ENCODE peak calls at places on chromosome 2, in five cellular contexts. F is psoas muscle, A is MM.1S, H is A549, V is cardiac muscle cell. B is an unnamed sample.

GRCh38 chr2:112646102-112646719 is 472 bp downstream of the SLC20A1 start:
- DNase-seq in F (no peak), A (peak; percentile 55), H (no peak), V (no peak), B (peak; percentile 65)

GRCh38 chr2:217107480-217107879 is 247.6 kb upstream of the TNP1 start:
- DNase-seq in F (no peak), A (no peak), H (no peak), V (no peak), B (no peak)

GRCh38 chr2:44851518-44851917 is 90.0 kb upstream of the SIX3 start:
- DNase-seq in F (no peak), A (no peak), H (no peak), V (no peak), B (no peak)

GRCh38 chr2:129458006-129458405 is 521.5 kb upstream of the RAB6C start:
- DNase-seq in F (no peak), A (no peak), H (no peak), V (no peak), B (no peak)

GRCh38 chr2:3728104-3729054 is 25.0 kb downstream of the DCDC2C start:
- DNase-seq in F (no peak), A (no peak), H (peak; percentile 65), V (peak; percentile 67), B (peak; percentile 46)

GRCh38 chr2:37366773-37367172 is 22.3 kb downstream of the QPCT start:
- DNase-seq in F (no peak), A (no peak), H (no peak), V (no peak), B (no peak)

GRCh38 chr2:232329716-232330067 is 48.9 kb upstream of the ALPP start:
- DNase-seq in F (peak; percentile 37), A (no peak), H (no peak), V (no peak), B (no peak)

GRCh38 chr2:238910751-238911351 is 63.0 kb downstream of the TWIST2 start:
- DNase-seq in F (no peak), A (no peak), H (no peak), V (no peak), B (no peak)

GRCh38 chr2:159713691-159714585 is 1.6 kb downstream of the MARCHF7 start:
- DNase-seq in F (no peak), A (peak; percentile 16), H (peak; percentile 21), V (peak; percentile 42), B (peak; percentile 40)

GRCh38 chr2:15733867-15734765 is 142.4 kb downstream of the DDX1 start:
- DNase-seq in F (no peak), A (no peak), H (no peak), V (peak; percentile 61), B (no peak)

GRCh38 chr2:61898810-61899209 is 6.7 kb upstream of the COMMD1 start:
- DNase-seq in F (no peak), A (peak; percentile 44), H (no peak), V (peak; percentile 36), B (peak; percentile 53)

GRCh38 chr2:158935617-158936016 is 32.8 kb upstream of the TANC1 start:
- DNase-seq in F (no peak), A (no peak), H (no peak), V (no peak), B (no peak)

DNA sequence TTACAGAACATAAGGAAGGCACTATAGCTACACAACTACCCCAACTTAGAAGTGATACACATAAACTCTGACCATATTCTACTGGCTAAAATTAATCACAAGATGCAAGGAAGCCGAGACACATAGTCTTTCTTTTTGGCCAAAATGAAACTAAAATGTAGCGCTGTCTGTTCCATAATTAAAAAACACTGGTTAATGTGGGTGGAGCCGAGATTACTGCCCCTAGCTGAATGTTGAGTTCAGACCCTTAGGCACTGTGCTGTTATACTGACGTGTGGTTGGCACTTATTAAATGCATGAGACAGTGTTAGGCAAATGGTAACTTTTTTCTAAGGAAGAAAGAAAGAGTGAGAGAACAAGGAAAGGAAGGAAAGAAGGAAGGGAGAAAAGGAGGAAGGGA is 254.6 kb upstream of the RND3 start:
- DNase-seq in F (no peak), A (peak; percentile 58), H (no peak), V (no peak), B (no peak)
- H3K4me3 ChIP-seq in F (no peak overlapping the region), A (peak overlapping the region; percentile 54), H (no peak overlapping the region), V (no peak overlapping the region), B (no peak overlapping the region)

GRCh38 chr2:207823865-207824264 is 54.2 kb upstream of the FZD5 start:
- DNase-seq in F (no peak), A (no peak), H (no peak), V (no peak), B (no peak)
- TF ChIP-seq CTCF in F (no peak), A (no peak), H (no peak), V (no peak), B (no peak)

GRCh38 chr2:195759877-195760276 is 102.9 kb downstream of the SLC39A10 start:
- DNase-seq in F (no peak), A (no peak), H (no peak), V (no peak), B (no peak)
- H3K9me3 ChIP-seq in F (peaks cover 4% of the 10 kb centered on the region), A (no peaks in the 10 kb centered on the region), H (peaks cover 3% of the 10 kb centered on the region), V (no peaks in the 10 kb centered on the region), B (no peaks in the 10 kb centered on the region)

DNA sequence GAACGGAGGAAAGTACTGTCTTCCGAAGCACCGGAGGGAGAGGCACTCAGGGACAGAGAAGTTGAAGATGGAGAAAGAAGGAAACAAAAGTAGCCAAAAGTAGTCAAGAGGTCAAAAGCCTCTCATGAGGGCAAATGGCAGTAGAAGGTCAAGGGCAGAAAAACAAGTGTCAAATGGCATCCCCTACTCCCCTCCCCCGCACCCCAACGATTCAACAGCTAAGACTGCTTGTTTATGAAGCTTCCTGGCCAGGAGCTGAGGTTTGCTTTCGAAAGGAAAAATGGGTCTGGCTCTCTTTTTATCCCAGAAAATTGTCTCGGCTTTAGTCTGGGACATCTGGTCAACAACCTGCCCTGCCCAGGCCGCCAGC is 2.1 kb upstream of the TBR1 start:
- DNase-seq in F (no peak), A (no peak), H (no peak), V (no peak), B (no peak)
- H3K4me3 ChIP-seq in F (peak overlapping the region; percentile 67), A (no peak overlapping the region), H (peak overlapping the region; percentile 50), V (peak overlapping the region; percentile 31), B (no peak overlapping the region)

DNA sequence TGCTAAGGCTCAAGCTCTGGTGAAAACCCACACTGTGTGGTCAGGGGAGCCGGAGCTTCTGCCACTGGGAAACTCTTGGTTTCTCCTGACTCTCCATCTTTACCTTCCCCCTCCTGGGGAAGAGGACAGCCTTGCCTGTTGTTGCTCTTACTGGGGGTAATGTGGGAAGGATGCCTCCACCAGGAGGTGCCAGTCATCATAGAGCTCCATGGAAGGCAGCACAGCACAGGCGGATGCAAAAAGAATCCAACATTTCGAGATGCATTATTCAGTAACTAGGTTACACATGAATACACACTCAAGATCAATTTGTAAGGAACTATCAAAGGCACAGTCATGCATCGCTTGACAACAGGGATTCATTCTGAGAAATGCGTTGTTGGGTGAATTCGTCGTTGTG is 322.6 kb downstream of the AFF3 start:
- DNase-seq in F (no peak), A (no peak), H (no peak), V (no peak), B (no peak)
- TF ChIP-seq CTCF in F (no peak), A (no peak), H (no peak), V (no peak), B (peak; percentile 29)